ENCODE peak calls at places on chromosome 19, in five cellular contexts. One of them, this sample, is unnamed.
A peak's percentile ranks its signal among the peaks of the same experiment; 100 is the strongest.

GRCh38 chr19:11125994-11126685 is 29.4 kb downstream of the SPC24 start:
- DNase-seq in MCF 10A: peak; percentile 88
- DNase-seq in lower leg skin: peak; percentile 73
- DNase-seq in neural progenitor cell: peak; percentile 83
- DNase-seq in heart right ventricle: peak; percentile 76
- DNase-seq in this sample: peak; percentile 77

GRCh38 chr19:35502751-35503150 is 10.7 kb downstream of the DMKN start:
- DNase-seq in lower leg skin: no peak
- DNase-seq in heart right ventricle: no peak
- DNase-seq in neural progenitor cell: no peak
- DNase-seq in MCF 10A: no peak
- DNase-seq in this sample: no peak

GRCh38 chr19:771332-771785 is 20.4 kb downstream of the MISP start:
- DNase-seq in heart right ventricle: no peak
- DNase-seq in MCF 10A: peak; percentile 71
- DNase-seq in lower leg skin: no peak
- DNase-seq in neural progenitor cell: peak; percentile 62
- DNase-seq in this sample: peak; percentile 22

GRCh38 chr19:2561895-2562294 is 86.0 kb downstream of the GADD45B start:
- DNase-seq in heart right ventricle: no peak
- DNase-seq in lower leg skin: no peak
- DNase-seq in neural progenitor cell: no peak
- DNase-seq in MCF 10A: peak; percentile 23
- DNase-seq in this sample: peak; percentile 94

GRCh38 chr19:47512183-47512947 is 2.5 kb downstream of the NAPA start:
- DNase-seq in MCF 10A: peak; percentile 32
- DNase-seq in neural progenitor cell: no peak
- DNase-seq in heart right ventricle: no peak
- DNase-seq in lower leg skin: peak; percentile 80
- DNase-seq in this sample: no peak

GRCh38 chr19:33546656-33547055 is 25.1 kb upstream of the PEPD start:
- DNase-seq in neural progenitor cell: no peak
- DNase-seq in lower leg skin: no peak
- DNase-seq in MCF 10A: no peak
- DNase-seq in heart right ventricle: no peak
- DNase-seq in this sample: no peak

GRCh38 chr19:48123907-48124675 is 13.5 kb upstream of the PLA2G4C start:
- DNase-seq in heart right ventricle: no peak
- DNase-seq in MCF 10A: peak; percentile 76
- DNase-seq in lower leg skin: no peak
- DNase-seq in neural progenitor cell: peak; percentile 78
- DNase-seq in this sample: no peak

GRCh38 chr19:54391589-54392061 is 23.6 kb upstream of the TTYH1 start:
- DNase-seq in MCF 10A: peak; percentile 8
- DNase-seq in heart right ventricle: no peak
- DNase-seq in lower leg skin: no peak
- DNase-seq in neural progenitor cell: peak; percentile 26
- DNase-seq in this sample: no peak

GRCh38 chr19:50321831-50322230 is 7.3 kb downstream of the KCNC3 start:
- DNase-seq in MCF 10A: no peak
- DNase-seq in neural progenitor cell: no peak
- DNase-seq in heart right ventricle: no peak
- DNase-seq in lower leg skin: no peak
- DNase-seq in this sample: no peak

GRCh38 chr19:51572908-51573307 is 1.8 kb downstream of the ZNF175 start:
- DNase-seq in neural progenitor cell: no peak
- DNase-seq in MCF 10A: no peak
- DNase-seq in lower leg skin: no peak
- DNase-seq in heart right ventricle: no peak
- DNase-seq in this sample: no peak

GRCh38 chr19:30664358-30665058 is 292.3 kb downstream of the ZNF536 start:
- DNase-seq in lower leg skin: no peak
- DNase-seq in neural progenitor cell: peak; percentile 76
- DNase-seq in MCF 10A: no peak
- DNase-seq in heart right ventricle: peak; percentile 49
- DNase-seq in this sample: no peak

GRCh38 chr19:53977991-53978731 is 13.3 kb upstream of the CACNG6 start:
- DNase-seq in heart right ventricle: peak; percentile 78
- DNase-seq in MCF 10A: no peak
- DNase-seq in neural progenitor cell: peak; percentile 99
- DNase-seq in lower leg skin: peak; percentile 31
- DNase-seq in this sample: no peak

GRCh38 chr19:47296036-47296435 is 13.6 kb upstream of the C5AR1 start:
- DNase-seq in heart right ventricle: peak; percentile 83
- DNase-seq in MCF 10A: peak; percentile 93
- DNase-seq in lower leg skin: peak; percentile 82
- DNase-seq in neural progenitor cell: peak; percentile 95
- DNase-seq in this sample: peak; percentile 83

GRCh38 chr19:13082192-13083007 is 20.3 kb downstream of the LYL1 start:
- DNase-seq in lower leg skin: no peak
- DNase-seq in heart right ventricle: no peak
- DNase-seq in MCF 10A: no peak
- DNase-seq in neural progenitor cell: peak; percentile 74
- DNase-seq in this sample: no peak

GRCh38 chr19:46546194-46546896 is 50.7 kb upstream of the PNMA8B start:
- DNase-seq in heart right ventricle: peak; percentile 28
- DNase-seq in lower leg skin: no peak
- DNase-seq in MCF 10A: peak; percentile 77
- DNase-seq in neural progenitor cell: peak; percentile 51
- DNase-seq in this sample: no peak

GRCh38 chr19:5354403-5354802 is 13.8 kb upstream of the PTPRS start:
- DNase-seq in heart right ventricle: no peak
- DNase-seq in neural progenitor cell: peak; percentile 39
- DNase-seq in MCF 10A: peak; percentile 34
- DNase-seq in lower leg skin: no peak
- DNase-seq in this sample: no peak

GRCh38 chr19:16002985-16003384 is 54.2 kb downstream of the OR10H4 start:
- DNase-seq in MCF 10A: no peak
- DNase-seq in neural progenitor cell: no peak
- DNase-seq in heart right ventricle: no peak
- DNase-seq in lower leg skin: no peak
- DNase-seq in this sample: no peak

GRCh38 chr19:16000024-16000687 is 51.3 kb downstream of the OR10H4 start:
- DNase-seq in heart right ventricle: no peak
- DNase-seq in lower leg skin: no peak
- DNase-seq in neural progenitor cell: no peak
- DNase-seq in MCF 10A: no peak
- DNase-seq in this sample: no peak

GRCh38 chr19:15998166-15998565 is 49.4 kb downstream of the OR10H4 start:
- DNase-seq in heart right ventricle: no peak
- DNase-seq in MCF 10A: no peak
- DNase-seq in neural progenitor cell: no peak
- DNase-seq in lower leg skin: no peak
- DNase-seq in this sample: no peak

GRCh38 chr19:16002380-16002779 is 53.6 kb downstream of the OR10H4 start:
- DNase-seq in heart right ventricle: no peak
- DNase-seq in neural progenitor cell: no peak
- DNase-seq in MCF 10A: no peak
- DNase-seq in lower leg skin: no peak
- DNase-seq in this sample: no peak

GRCh38 chr19:16001481-16002312 is 52.9 kb downstream of the OR10H4 start:
- DNase-seq in lower leg skin: no peak
- DNase-seq in heart right ventricle: no peak
- DNase-seq in MCF 10A: peak; percentile 55
- DNase-seq in neural progenitor cell: no peak
- DNase-seq in this sample: peak; percentile 26
- TF ChIP-seq CTCF in lower leg skin: no peak
- TF ChIP-seq CTCF in heart right ventricle: no peak
- TF ChIP-seq CTCF in MCF 10A: no peak
- TF ChIP-seq CTCF in neural progenitor cell: no peak
- TF ChIP-seq CTCF in this sample: no peak

GRCh38 chr19:49301165-49301865 is 23.7 kb downstream of the SLC6A16 start:
- DNase-seq in heart right ventricle: peak; percentile 58
- DNase-seq in MCF 10A: peak; percentile 80
- DNase-seq in lower leg skin: peak; percentile 68
- DNase-seq in neural progenitor cell: peak; percentile 84
- DNase-seq in this sample: peak; percentile 74
- TF ChIP-seq CTCF in heart right ventricle: peak; percentile 83
- TF ChIP-seq CTCF in MCF 10A: peak; percentile 87
- TF ChIP-seq CTCF in lower leg skin: no peak
- TF ChIP-seq CTCF in neural progenitor cell: peak; percentile 94
- TF ChIP-seq CTCF in this sample: peak; percentile 97

GRCh38 chr19:8577247-8577646 is at the start of gene MYO1F:
- DNase-seq in heart right ventricle: peak; percentile 47
- DNase-seq in neural progenitor cell: no peak
- DNase-seq in MCF 10A: no peak
- DNase-seq in lower leg skin: no peak
- DNase-seq in this sample: no peak

GRCh38 chr19:8573316-8573715 is 3.9 kb downstream of the MYO1F start:
- DNase-seq in lower leg skin: no peak
- DNase-seq in neural progenitor cell: no peak
- DNase-seq in heart right ventricle: no peak
- DNase-seq in MCF 10A: no peak
- DNase-seq in this sample: no peak

GRCh38 chr19:8576273-8576993 is 809 bp downstream of the MYO1F start:
- DNase-seq in neural progenitor cell: no peak
- DNase-seq in MCF 10A: no peak
- DNase-seq in lower leg skin: no peak
- DNase-seq in heart right ventricle: no peak
- DNase-seq in this sample: no peak

GRCh38 chr19:8577741-8578140 is 499 bp upstream of the MYO1F start:
- DNase-seq in neural progenitor cell: no peak
- DNase-seq in heart right ventricle: no peak
- DNase-seq in lower leg skin: no peak
- DNase-seq in MCF 10A: no peak
- DNase-seq in this sample: no peak

GRCh38 chr19:8575467-8575997 is 1.7 kb downstream of the MYO1F start:
- DNase-seq in lower leg skin: no peak
- DNase-seq in neural progenitor cell: no peak
- DNase-seq in MCF 10A: peak; percentile 59
- DNase-seq in heart right ventricle: no peak
- DNase-seq in this sample: peak; percentile 26
- TF ChIP-seq CTCF in lower leg skin: no peak
- TF ChIP-seq CTCF in neural progenitor cell: no peak
- TF ChIP-seq CTCF in MCF 10A: no peak
- TF ChIP-seq CTCF in heart right ventricle: no peak
- TF ChIP-seq CTCF in this sample: no peak

GRCh38 chr19:40251244-40251643 is 24.8 kb upstream of the CCNP start:
- DNase-seq in neural progenitor cell: no peak
- DNase-seq in lower leg skin: no peak
- DNase-seq in MCF 10A: no peak
- DNase-seq in heart right ventricle: no peak
- DNase-seq in this sample: no peak

GRCh38 chr19:40254714-40255418 is 28.4 kb upstream of the CCNP start:
- DNase-seq in MCF 10A: no peak
- DNase-seq in heart right ventricle: no peak
- DNase-seq in neural progenitor cell: no peak
- DNase-seq in lower leg skin: no peak
- DNase-seq in this sample: no peak

GRCh38 chr19:40253611-40254092 is 27.2 kb upstream of the CCNP start:
- DNase-seq in heart right ventricle: no peak
- DNase-seq in lower leg skin: no peak
- DNase-seq in MCF 10A: no peak
- DNase-seq in neural progenitor cell: no peak
- DNase-seq in this sample: no peak

GRCh38 chr19:40251991-40252390 is 25.5 kb upstream of the CCNP start:
- DNase-seq in MCF 10A: no peak
- DNase-seq in neural progenitor cell: no peak
- DNase-seq in heart right ventricle: no peak
- DNase-seq in lower leg skin: no peak
- DNase-seq in this sample: no peak

DNA sequence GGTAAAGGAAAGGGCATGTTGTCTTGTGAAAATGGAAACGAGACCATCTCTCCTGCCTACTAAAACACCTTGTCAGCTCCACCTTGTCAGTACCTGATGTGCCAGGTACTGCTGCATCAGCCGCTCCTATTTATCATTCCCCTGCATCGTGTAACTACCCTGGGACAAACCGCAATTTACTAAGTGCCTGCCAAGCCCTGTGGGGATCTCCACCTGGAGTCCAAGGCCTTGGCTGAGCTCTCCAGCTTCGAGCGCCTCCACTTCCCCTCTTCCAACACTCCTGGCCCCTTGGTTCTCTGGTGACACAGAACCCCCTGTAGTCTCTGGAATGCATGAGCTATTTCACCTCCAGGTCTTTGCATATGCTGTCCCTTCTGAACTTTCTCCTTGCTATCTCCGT is 25.9 kb upstream of the CCNP start:
- DNase-seq in heart right ventricle: no peak
- DNase-seq in MCF 10A: no peak
- DNase-seq in lower leg skin: no peak
- DNase-seq in neural progenitor cell: no peak
- DNase-seq in this sample: no peak
- TF ChIP-seq CTCF in heart right ventricle: no peak
- TF ChIP-seq CTCF in MCF 10A: no peak
- TF ChIP-seq CTCF in lower leg skin: no peak
- TF ChIP-seq CTCF in neural progenitor cell: no peak
- TF ChIP-seq CTCF in this sample: no peak

GRCh38 chr19:15280915-15281683 is 48.9 kb upstream of the EPHX3 start:
- DNase-seq in lower leg skin: peak; percentile 77
- DNase-seq in heart right ventricle: peak; percentile 83
- DNase-seq in neural progenitor cell: peak; percentile 96
- DNase-seq in MCF 10A: peak; percentile 91
- DNase-seq in this sample: no peak
- TF ChIP-seq CTCF in lower leg skin: no peak
- TF ChIP-seq CTCF in heart right ventricle: peak; percentile 14
- TF ChIP-seq CTCF in neural progenitor cell: peak; percentile 43
- TF ChIP-seq CTCF in MCF 10A: no peak
- TF ChIP-seq CTCF in this sample: no peak

This sample was measured in MM.1S.